ENCODE peak calls at places on chromosome 5, in nine cellular contexts. N is K562; A is cardiac muscle cell; D is prostate gland; H is mesendoderm; P is A673; Y is PC-3; B is CD4-positive, alpha-beta T cell; W is RWPE1. Z is an unnamed sample.

GRCh38 chr5:34059997-34060396 is 17.0 kb upstream of the C1QTNF3 start:
- DNase-seq in N (no peak), A (no peak), D (no peak), H (no peak), P (no peak), Y (no peak), B (no peak), W (no peak), Z (no peak)

GRCh38 chr5:58462623-58463230 is 2.8 kb upstream of the PLK2 start:
- DNase-seq in N (peak), A (peak), D (peak), H (peak), P (peak), Y (peak), B (no peak), W (peak), Z (no peak)

GRCh38 chr5:168404366-168404765 is 81.9 kb upstream of the RARS1 start:
- DNase-seq in N (no peak), A (no peak), D (no peak), H (no peak), P (no peak), Y (peak), B (no peak), W (peak), Z (no peak)

GRCh38 chr5:39755986-39756385 is 331.2 kb upstream of the DAB2 start:
- DNase-seq in N (peak), A (no peak), D (no peak), H (peak), P (peak), Y (peak), B (no peak), W (peak), Z (no peak)

GRCh38 chr5:103340717-103341397 is 82.3 kb downstream of the MACIR start:
- DNase-seq in N (no peak), A (no peak), D (no peak), H (no peak), P (no peak), Y (peak), B (no peak), W (no peak), Z (no peak)

GRCh38 chr5:42680035-42680434 is 76.6 kb upstream of the CCDC152 start:
- DNase-seq in N (no peak), A (no peak), D (no peak), H (no peak), P (no peak), Y (no peak), B (no peak), W (no peak), Z (no peak)

GRCh38 chr5:5899716-5900115 is 477.2 kb downstream of the ICE1 start:
- DNase-seq in N (no peak), A (no peak), D (no peak), H (no peak), P (no peak), Y (no peak), B (no peak), W (no peak), Z (no peak)

GRCh38 chr5:91848453-91848852 is 465.3 kb upstream of the ARRDC3 start:
- DNase-seq in N (no peak), A (no peak), D (no peak), H (peak), P (peak), Y (peak), B (no peak), W (peak), Z (no peak)

GRCh38 chr5:169067641-169068316 is 233.2 kb downstream of the SLIT3 start:
- DNase-seq in N (no peak), A (no peak), D (no peak), H (no peak), P (no peak), Y (no peak), B (no peak), W (no peak), Z (no peak)

GRCh38 chr5:124030043-124030461 is 518.1 kb downstream of the CSNK1G3 start:
- DNase-seq in N (no peak), A (no peak), D (no peak), H (no peak), P (no peak), Y (no peak), B (no peak), W (no peak), Z (no peak)

GRCh38 chr5:157431544-157432200 is 28.3 kb upstream of the NIPAL4 start:
- DNase-seq in N (no peak), A (peak), D (peak), H (peak), P (peak), Y (peak), B (no peak), W (peak), Z (no peak)

GRCh38 chr5:178564842-178565550 is 25.2 kb downstream of the COL23A1 start:
- DNase-seq in N (no peak), A (no peak), D (no peak), H (peak), P (no peak), Y (no peak), B (no peak), W (no peak), Z (no peak)

GRCh38 chr5:128546658-128547281 is 8.7 kb upstream of the FBN2 start:
- DNase-seq in N (no peak), A (no peak), D (no peak), H (peak), P (no peak), Y (peak), B (no peak), W (no peak), Z (no peak)

GRCh38 chr5:54551292-54551691 is 33.7 kb downstream of the SNX18 start:
- DNase-seq in N (no peak), A (no peak), D (no peak), H (no peak), P (no peak), Y (no peak), B (no peak), W (no peak), Z (no peak)

GRCh38 chr5:177478711-177479646 is 5.5 kb upstream of the DBN1 start:
- DNase-seq in N (no peak), A (peak), D (peak), H (no peak), P (no peak), Y (no peak), B (no peak), W (no peak), Z (no peak)

GRCh38 chr5:69462170-69462569 is 30.4 kb upstream of the OCLN start:
- DNase-seq in N (no peak), A (no peak), D (no peak), H (no peak), P (no peak), Y (no peak), B (no peak), W (no peak), Z (no peak)

GRCh38 chr5:180558232-180558631 is 33.1 kb downstream of the SCGB3A1 start:
- DNase-seq in N (peak), A (no peak), D (no peak), H (no peak), P (no peak), Y (no peak), B (no peak), W (no peak), Z (no peak)

GRCh38 chr5:114255275-114255674 is 106.6 kb upstream of the KCNN2 start:
- DNase-seq in N (no peak), A (no peak), D (no peak), H (peak), P (no peak), Y (no peak), B (no peak), W (no peak), Z (no peak)

GRCh38 chr5:74141053-74141452 is 499.5 kb downstream of the ENC1 start:
- DNase-seq in N (no peak), A (no peak), D (no peak), H (no peak), P (no peak), Y (peak), B (no peak), W (peak), Z (no peak)

GRCh38 chr5:44828719-44829118 is 20.0 kb downstream of the MRPS30 start:
- DNase-seq in N (no peak), A (no peak), D (no peak), H (no peak), P (no peak), Y (no peak), B (no peak), W (no peak), Z (no peak)

GRCh38 chr5:127136908-127137307 is 63.6 kb upstream of the C5orf63 start:
- DNase-seq in N (no peak), A (no peak), D (no peak), H (no peak), P (no peak), Y (no peak), B (no peak), W (no peak), Z (no peak)

GRCh38 chr5:73858054-73858453 is 232.1 kb downstream of the ARHGEF28 start:
- DNase-seq in N (no peak), A (no peak), D (no peak), H (no peak), P (no peak), Y (no peak), B (no peak), W (no peak), Z (no peak)

GRCh38 chr5:107529618-107530017 is 141.1 kb downstream of the EFNA5 start:
- DNase-seq in N (no peak), A (no peak), D (no peak), H (no peak), P (no peak), Y (no peak), B (no peak), W (no peak), Z (no peak)

GRCh38 chr5:107524111-107524510 is 146.6 kb downstream of the EFNA5 start:
- DNase-seq in N (no peak), A (no peak), D (no peak), H (no peak), P (no peak), Y (peak), B (no peak), W (peak), Z (no peak)

GRCh38 chr5:107522456-107522855 is 148.3 kb downstream of the EFNA5 start:
- DNase-seq in N (no peak), A (no peak), D (no peak), H (no peak), P (no peak), Y (no peak), B (no peak), W (no peak), Z (no peak)

GRCh38 chr5:107523019-107523680 is 147.6 kb downstream of the EFNA5 start:
- DNase-seq in N (no peak), A (no peak), D (no peak), H (no peak), P (no peak), Y (peak), B (no peak), W (no peak), Z (no peak)

DNA sequence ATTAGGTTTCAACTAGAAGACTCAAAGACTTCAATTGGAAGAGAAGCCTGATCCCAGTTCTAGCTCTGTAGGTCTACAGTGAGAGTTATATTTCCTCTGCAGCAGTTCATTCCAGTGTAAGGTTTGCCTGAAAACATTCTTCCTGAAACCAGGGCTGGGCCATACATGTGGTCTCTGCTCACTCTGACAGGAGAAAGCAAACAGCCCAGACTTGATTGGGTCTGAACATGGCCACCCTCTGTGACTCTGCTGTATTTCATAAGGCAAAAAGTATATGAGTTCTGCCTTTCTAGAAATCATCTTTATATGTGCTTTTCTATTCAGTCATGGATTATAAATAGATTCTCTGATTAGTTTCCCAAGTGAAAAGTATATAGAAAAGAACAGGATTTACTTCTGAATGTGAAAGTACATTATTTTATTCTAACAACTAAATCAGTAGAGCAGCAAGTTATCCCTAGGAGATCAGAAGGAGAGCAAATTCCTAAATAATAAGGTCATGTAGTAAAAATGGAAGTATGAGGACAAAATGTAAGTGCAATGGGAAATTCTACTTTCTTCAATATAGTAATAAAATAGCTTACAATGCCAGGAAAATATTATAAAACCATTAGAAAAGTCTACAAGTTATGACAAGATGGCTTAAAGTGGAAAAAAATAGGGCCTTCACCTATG is 144.3 kb downstream of the EFNA5 start:
- DNase-seq in N (no peak), A (no peak), D (no peak), H (no peak), P (no peak), Y (no peak), B (no peak), W (no peak), Z (no peak)
- H3K27ac ChIP-seq in N (no peak), A (no peak), D (no peak), H (no peak), P (no peak), Y (no peak), B (no peak), W (no peak), Z (peak)

DNA sequence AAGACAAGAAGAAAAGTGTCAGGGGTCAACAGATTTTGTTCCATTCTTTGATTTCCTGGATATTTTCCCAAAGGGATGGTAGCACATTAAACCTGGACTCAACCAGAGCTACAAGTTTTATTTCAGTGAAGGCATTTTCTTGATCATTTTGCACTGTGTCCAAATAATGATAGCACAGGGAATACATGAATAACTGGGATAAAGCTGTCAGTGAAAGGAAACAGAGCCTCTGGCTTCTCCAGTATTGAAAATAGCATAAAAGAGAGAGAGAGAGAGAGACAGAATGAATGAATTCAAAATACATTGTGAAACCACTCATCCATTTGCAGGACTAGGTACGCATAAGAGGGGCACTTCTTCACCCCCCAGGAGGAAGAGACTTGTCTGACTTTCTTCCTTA is 43.0 kb downstream of the SEMA5A start:
- DNase-seq in N (no peak), A (no peak), D (no peak), H (no peak), P (no peak), Y (no peak), B (no peak), W (no peak), Z (no peak)
- H3K27ac ChIP-seq in N (no peak), A (peak), D (no peak), H (no peak), P (no peak), Y (no peak), B (no peak), W (no peak), Z (no peak)

DNA sequence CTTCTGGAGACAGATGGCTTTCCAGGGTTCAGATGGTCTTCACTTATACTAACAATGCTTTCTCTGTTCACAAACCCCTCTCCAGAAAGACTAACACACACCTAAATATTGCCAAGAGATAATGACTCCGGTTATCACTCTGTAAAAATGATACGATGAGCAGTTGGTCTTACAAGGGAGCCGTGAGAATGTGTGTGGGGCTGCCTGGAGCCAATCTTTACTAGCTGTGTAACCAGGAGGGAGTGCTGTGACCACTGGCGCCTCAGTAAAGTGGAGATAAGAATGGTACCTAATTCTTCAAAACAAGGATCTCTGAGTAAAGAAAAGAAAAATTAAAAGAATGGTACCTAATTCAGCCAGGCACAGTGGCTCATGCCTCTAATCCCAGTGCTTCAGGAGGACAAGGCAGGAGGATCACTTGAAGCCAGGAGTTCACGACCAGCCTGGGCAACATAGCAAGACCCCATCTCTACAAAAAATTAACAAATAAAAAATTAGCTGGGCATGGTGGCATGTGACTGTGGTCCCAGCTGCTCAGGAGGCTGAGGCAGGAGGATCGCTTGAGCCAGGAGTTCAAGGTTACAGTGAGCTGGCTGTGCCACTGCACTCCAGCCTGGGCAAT is 39.9 kb upstream of the IL17B start:
- DNase-seq in N (no peak), A (no peak), D (no peak), H (no peak), P (no peak), Y (no peak), B (no peak), W (no peak), Z (no peak)
- H3K27ac ChIP-seq in N (no peak), A (peak), D (peak), H (no peak), P (no peak), Y (no peak), B (no peak), W (no peak), Z (peak)

GRCh38 chr5:137629646-137630045 is 106.2 kb downstream of the KLHL3 start:
- DNase-seq in N (peak), A (peak), D (no peak), H (peak), P (peak), Y (peak), B (no peak), W (peak), Z (no peak)
- H3K27ac ChIP-seq in N (no peak), A (peak), D (no peak), H (no peak), P (no peak), Y (no peak), B (no peak), W (no peak), Z (peak)

GRCh38 chr5:77302247-77302646 is 91.8 kb downstream of the PDE8B start:
- DNase-seq in N (no peak), A (no peak), D (no peak), H (no peak), P (no peak), Y (no peak), B (no peak), W (no peak), Z (no peak)
- H3K27ac ChIP-seq in N (no peak), A (no peak), D (no peak), H (no peak), P (no peak), Y (no peak), B (no peak), W (no peak), Z (peak)

GRCh38 chr5:158875272-158875679 is 224.4 kb downstream of the EBF1 start:
- DNase-seq in N (no peak), A (no peak), D (no peak), H (no peak), P (no peak), Y (peak), B (no peak), W (no peak), Z (no peak)

GRCh38 chr5:158877706-158878105 is 222.0 kb downstream of the EBF1 start:
- DNase-seq in N (no peak), A (no peak), D (no peak), H (no peak), P (peak), Y (no peak), B (no peak), W (no peak), Z (no peak)

GRCh38 chr5:158874814-158875213 is 224.9 kb downstream of the EBF1 start:
- DNase-seq in N (no peak), A (no peak), D (no peak), H (no peak), P (peak), Y (no peak), B (no peak), W (no peak), Z (no peak)

GRCh38 chr5:158877124-158877581 is 222.6 kb downstream of the EBF1 start:
- DNase-seq in N (no peak), A (no peak), D (no peak), H (no peak), P (no peak), Y (no peak), B (no peak), W (no peak), Z (no peak)

GRCh38 chr5:158876263-158876942 is 223.3 kb downstream of the EBF1 start:
- DNase-seq in N (no peak), A (no peak), D (no peak), H (no peak), P (no peak), Y (no peak), B (no peak), W (no peak), Z (no peak)
- H3K27ac ChIP-seq in N (no peak), A (no peak), D (no peak), H (no peak), P (no peak), Y (no peak), B (no peak), W (no peak), Z (peak)

GRCh38 chr5:67538343-67538670 is 341.7 kb upstream of the CD180 start:
- DNase-seq in N (no peak), A (peak), D (no peak), H (no peak), P (no peak), Y (no peak), B (no peak), W (no peak), Z (no peak)

GRCh38 chr5:67541869-67542268 is 345.3 kb upstream of the CD180 start:
- DNase-seq in N (no peak), A (no peak), D (no peak), H (no peak), P (no peak), Y (no peak), B (no peak), W (no peak), Z (no peak)

GRCh38 chr5:67536892-67537291 is 340.3 kb upstream of the CD180 start:
- DNase-seq in N (no peak), A (peak), D (no peak), H (no peak), P (no peak), Y (no peak), B (no peak), W (no peak), Z (no peak)

GRCh38 chr5:67538855-67539506 is 342.4 kb upstream of the CD180 start:
- DNase-seq in N (no peak), A (no peak), D (no peak), H (no peak), P (no peak), Y (no peak), B (no peak), W (no peak), Z (no peak)

DNA sequence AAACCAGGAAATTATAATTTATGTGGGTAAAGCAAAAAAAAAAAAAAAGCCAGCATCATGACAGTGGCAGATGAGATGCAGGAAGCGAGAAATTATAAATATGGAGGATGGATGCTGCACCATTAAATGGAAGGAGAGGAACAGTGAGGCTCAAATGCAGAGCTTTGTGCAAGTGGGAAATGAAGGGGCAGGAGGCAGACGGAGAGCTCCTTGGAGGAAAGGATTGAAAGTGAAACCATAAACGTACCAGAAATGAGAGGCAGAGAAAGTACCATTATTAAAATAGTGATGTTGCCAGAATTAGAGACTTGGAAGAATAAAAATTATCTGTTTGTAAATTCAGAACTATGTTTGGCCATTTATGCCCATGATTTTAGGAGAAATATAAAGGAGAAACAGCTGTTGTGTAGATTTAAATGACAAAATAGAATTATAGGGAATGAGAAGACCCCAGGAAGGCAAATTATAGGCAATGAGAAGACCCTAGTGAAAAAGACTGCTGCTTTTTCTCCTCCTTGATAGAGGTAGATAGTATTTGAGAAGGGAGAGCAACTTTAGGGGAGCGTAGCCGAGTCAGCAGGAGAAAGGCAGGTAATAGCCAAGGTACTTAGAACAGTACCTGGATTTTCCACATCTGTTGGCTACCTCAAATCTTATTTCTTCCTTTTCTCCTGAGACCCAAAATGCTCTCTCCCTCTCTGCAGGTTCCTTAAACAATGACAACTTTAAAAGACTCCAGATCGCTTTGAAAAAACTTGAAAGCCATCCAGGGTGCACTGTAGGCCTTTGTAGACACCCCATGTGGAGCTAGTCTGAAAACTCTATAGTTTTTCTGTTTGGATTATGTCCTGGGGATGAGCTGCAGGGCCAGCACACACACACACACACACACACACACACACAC is 341.1 kb upstream of the CD180 start:
- DNase-seq in N (no peak), A (peak), D (no peak), H (no peak), P (no peak), Y (no peak), B (no peak), W (no peak), Z (no peak)
- H3K27ac ChIP-seq in N (no peak), A (no peak), D (no peak), H (no peak), P (no peak), Y (no peak), B (no peak), W (no peak), Z (peak)

GRCh38 chr5:96569332-96569731 is 92.8 kb upstream of the CAST start:
- DNase-seq in N (no peak), A (no peak), D (no peak), H (no peak), P (no peak), Y (no peak), B (no peak), W (no peak), Z (no peak)
- H3K27ac ChIP-seq in N (no peak), A (no peak), D (no peak), H (no peak), P (no peak), Y (no peak), B (no peak), W (no peak), Z (no peak)